ENCODE peak calls at places on chromosomes 13 and 19, in ten cellular contexts. K is NCI-H1436; H is WTC11; A is stimulated activated CD4-positive, alpha-beta T cell treated with anti-CD3 and anti-CD28 coated beads, Interleukin-4, amount 100 ng/mL, for 4 hours; J is T-helper 9 cell; P is neuronal stem cell; D is T-helper 2 cell; W is NCI-H1694 treated with DMSO at 0.1 percent for 48 hours; Z is neural crest cell; S is GM20000. V is an unnamed sample.

GRCh38 chr13:62038214-62038613 is 622.6 kb upstream of the PCDH20 start:
- DNase-seq in K (no peak), J (no peak), Z (no peak), H (no peak), P (no peak), S (no peak), D (no peak), A (no peak), W (no peak), V (no peak)

GRCh38 chr13:23146811-23147245 is 34.0 kb upstream of the SGCG start:
- DNase-seq in W (no peak), D (no peak), H (no peak), Z (no peak), S (no peak), K (no peak), J (no peak), A (no peak), P (no peak), V (no peak)

GRCh38 chr19:1261863-1262686 is 7.1 kb upstream of the CIRBP start:
- DNase-seq in Z (no peak), W (no peak), A (no peak), S (no peak), D (no peak), J (peak), P (no peak), H (no peak), K (no peak), V (no peak)

GRCh38 chr19:35801828-35802227 is 10.8 kb downstream of the PRODH2 start:
- DNase-seq in W (no peak), P (no peak), J (no peak), S (no peak), D (no peak), K (no peak), A (no peak), H (no peak), Z (no peak), V (no peak)

GRCh38 chr13:97403893-97404683 is 29.9 kb upstream of the RAP2A start:
- DNase-seq in D (no peak), J (no peak), S (no peak), Z (no peak), A (no peak), H (no peak), W (no peak), P (no peak), K (no peak), V (no peak)

GRCh38 chr19:46000497-46001246 is 5.4 kb downstream of the CCDC61 start:
- DNase-seq in Z (no peak), J (peak), A (peak), W (no peak), H (peak), D (peak), P (peak), K (peak), S (peak), V (peak)

GRCh38 chr13:29429496-29429895 is 166.0 kb downstream of the SLC7A1 start:
- DNase-seq in A (no peak), K (no peak), W (no peak), S (no peak), H (no peak), D (no peak), J (no peak), Z (no peak), P (no peak), V (no peak)

GRCh38 chr13:98450495-98451167 is 126.3 kb downstream of the STK24 start:
- DNase-seq in W (no peak), Z (peak), A (no peak), D (no peak), P (no peak), J (no peak), S (no peak), H (no peak), K (no peak), V (no peak)

GRCh38 chr13:27450921-27451461 is 627 bp upstream of the MTIF3 start:
- DNase-seq in Z (no peak), A (peak), W (no peak), K (no peak), H (peak), D (no peak), P (peak), S (no peak), J (peak), V (peak)

GRCh38 chr13:70985371-70985770 is 877.1 kb upstream of the KLHL1 start:
- DNase-seq in H (no peak), J (no peak), K (no peak), A (no peak), P (no peak), D (no peak), W (no peak), Z (no peak), S (no peak), V (no peak)